ENCODE peak calls at places on chromosome 17, in four cellular contexts. Z, R, P and F are unnamed samples.

GRCh38 chr17:78224226-78225087 is 7.0 kb upstream of the TMEM235 start:
- DNase-seq in Z (peak), R (no peak), P (no peak), F (no peak)

GRCh38 chr17:47192549-47192948 is 3.5 kb upstream of the CDC27 start:
- DNase-seq in Z (no peak), R (no peak), P (peak), F (no peak)

GRCh38 chr17:48492401-48493298 is 38.2 kb downstream of the HOXB1 start:
- DNase-seq in Z (no peak), R (peak), P (no peak), F (no peak)

GRCh38 chr17:71496552-71496951 is 624.3 kb upstream of the SOX9 start:
- DNase-seq in Z (no peak), R (no peak), P (no peak), F (peak)

GRCh38 chr17:43958953-43959352 is 5.2 kb upstream of the PYY start:
- DNase-seq in Z (no peak), R (no peak), P (no peak), F (no peak)

GRCh38 chr17:45996282-45996937 is 2.6 kb upstream of the STH start:
- DNase-seq in Z (no peak), R (no peak), P (no peak), F (no peak)

GRCh38 chr17:80474231-80474932 is 2.0 kb downstream of the NPTX1 start:
- DNase-seq in Z (peak), R (no peak), P (peak), F (no peak)

GRCh38 chr17:80815151-80815561 is 176.5 kb upstream of the CHMP6 start:
- DNase-seq in Z (no peak), R (no peak), P (no peak), F (no peak)

GRCh38 chr17:55086635-55087058 is 118.1 kb downstream of the STXBP4 start:
- DNase-seq in Z (no peak), R (no peak), P (peak), F (peak)

GRCh38 chr17:13736915-13737314 is 135.2 kb upstream of the HS3ST3A1 start:
- DNase-seq in Z (no peak), R (no peak), P (no peak), F (peak)

GRCh38 chr17:36544049-36544319 is 735 bp upstream of the GGNBP2 start:
- DNase-seq in Z (no peak), R (no peak), P (peak), F (no peak)

GRCh38 chr17:40190197-40191021 is 13.1 kb downstream of the RAPGEFL1 start:
- DNase-seq in Z (no peak), R (no peak), P (peak), F (no peak)

GRCh38 chr17:62897706-62898105 is 68.3 kb upstream of the TANC2 start:
- DNase-seq in Z (no peak), R (no peak), P (no peak), F (no peak)

GRCh38 chr17:1783834-1784611 is 22.2 kb downstream of the SERPINF1 start:
- DNase-seq in Z (peak), R (no peak), P (no peak), F (no peak)

GRCh38 chr17:29740017-29740416 is 117.3 kb upstream of the CORO6 start:
- DNase-seq in Z (no peak), R (no peak), P (no peak), F (no peak)

GRCh38 chr17:1997587-1998425 is 27.3 kb downstream of the RTN4RL1 start:
- DNase-seq in Z (no peak), R (peak), P (no peak), F (no peak)

GRCh38 chr17:64651889-64652288 is 10.2 kb downstream of the SMURF2 start:
- DNase-seq in Z (no peak), R (no peak), P (no peak), F (no peak)

GRCh38 chr17:66976379-66976663 is 11.8 kb downstream of the CACNG4 start:
- DNase-seq in Z (no peak), R (no peak), P (no peak), F (no peak)

GRCh38 chr17:15169676-15170075 is 95.5 kb downstream of the PMP22 start:
- DNase-seq in Z (no peak), R (no peak), P (no peak), F (peak)

GRCh38 chr17:20226814-20227482 is 217.8 kb downstream of the SPECC1 start:
- DNase-seq in Z (peak), R (peak), P (peak), F (no peak)

GRCh38 chr17:80045703-80046102 is 9.3 kb downstream of the CCDC40 start:
- DNase-seq in Z (no peak), R (no peak), P (no peak), F (no peak)

GRCh38 chr17:13520899-13521572 is 80.7 kb downstream of the HS3ST3A1 start:
- DNase-seq in Z (no peak), R (no peak), P (no peak), F (peak)

GRCh38 chr17:78492116-78492799 is 84.9 kb downstream of the DNAH17 start:
- DNase-seq in Z (no peak), R (no peak), P (no peak), F (no peak)

GRCh38 chr17:59093702-59094231 is 12.9 kb downstream of the TRIM37 start:
- DNase-seq in Z (no peak), R (no peak), P (no peak), F (peak)

GRCh38 chr17:35299108-35299507 is 56.2 kb downstream of the SLFN5 start:
- DNase-seq in Z (no peak), R (no peak), P (no peak), F (no peak)

GRCh38 chr17:81018044-81018802 is 16.7 kb upstream of the BAIAP2 start:
- DNase-seq in Z (no peak), R (no peak), P (peak), F (no peak)

GRCh38 chr17:80907281-80907680 is 84.4 kb upstream of the CHMP6 start:
- DNase-seq in Z (no peak), R (no peak), P (no peak), F (no peak)